ENCODE peak calls at places on chromosomes 5 and 9, in five cellular contexts. Q is fibroblast of the conjunctiva; O is central memory CD4-positive, alpha-beta T cell; D is hypothalamus; I is midbrain. T is an unnamed sample.

GRCh38 chr5:78586251-78586650 is 62.3 kb downstream of the LHFPL2 start:
- DNase-seq in Q (peak; percentile 77), O (no peak), D (no peak), I (no peak), T (no peak)

GRCh38 chr9:112041536-112042243 is 133.4 kb downstream of the SUSD1 start:
- DNase-seq in Q (peak; percentile 92), O (no peak), D (no peak), I (no peak), T (no peak)

GRCh38 chr9:36033788-36034187 is 2.9 kb upstream of the RECK start:
- DNase-seq in Q (no peak), O (no peak), D (no peak), I (no peak), T (no peak)

GRCh38 chr5:151924564-151925395 is at the start of gene GLRA1:
- DNase-seq in Q (no peak), O (peak; percentile 31), D (peak; percentile 22), I (peak; percentile 29), T (no peak)

GRCh38 chr5:66744040-66744439 is 147.8 kb downstream of the MAST4 start:
- DNase-seq in Q (no peak), O (no peak), D (no peak), I (no peak), T (no peak)

GRCh38 chr5:18314192-18314778 is 680.0 kb downstream of the TAF11L14 start:
- DNase-seq in Q (peak; percentile 6), O (no peak), D (no peak), I (peak; percentile 20), T (no peak)

GRCh38 chr5:178389796-178390195 is 157.2 kb upstream of the PHYKPL start:
- DNase-seq in Q (no peak), O (no peak), D (no peak), I (no peak), T (no peak)

GRCh38 chr9:133483611-133484010 is 4.7 kb upstream of the SLC2A6 start:
- DNase-seq in Q (no peak), O (no peak), D (no peak), I (no peak), T (no peak)

GRCh38 chr5:5658226-5658625 is 235.7 kb downstream of the ICE1 start:
- DNase-seq in Q (peak; percentile 3), O (no peak), D (no peak), I (no peak), T (no peak)

GRCh38 chr9:91486699-91487497 is 63.3 kb upstream of the NFIL3 start:
- DNase-seq in Q (no peak), O (no peak), D (no peak), I (no peak), T (no peak)

GRCh38 chr9:117763314-117763713 is 59.1 kb downstream of the TLR4 start:
- DNase-seq in Q (no peak), O (no peak), D (no peak), I (no peak), T (no peak)

GRCh38 chr5:13987843-13988464 is 43.5 kb upstream of the DNAH5 start:
- DNase-seq in Q (peak; percentile 58), O (no peak), D (peak; percentile 18), I (peak; percentile 14), T (peak; percentile 18)

GRCh38 chr9:88085481-88085880 is 52.8 kb downstream of the SPATA31C2 start:
- DNase-seq in Q (no peak), O (no peak), D (no peak), I (no peak), T (no peak)

GRCh38 chr5:109936996-109937395 is 247.3 kb downstream of the MAN2A1 start:
- DNase-seq in Q (no peak), O (no peak), D (no peak), I (no peak), T (no peak)

GRCh38 chr5:108788142-108788541 is 40.4 kb downstream of the FER start:
- DNase-seq in Q (no peak), O (no peak), D (peak; percentile 39), I (peak; percentile 43), T (peak; percentile 49)

GRCh38 chr5:180059326-180059725 is 12.2 kb downstream of the RNF130 start:
- DNase-seq in Q (no peak), O (no peak), D (no peak), I (no peak), T (no peak)

GRCh38 chr5:52989781-52990530 is 804 bp downstream of the ITGA2 start:
- DNase-seq in Q (no peak), O (peak; percentile 15), D (peak; percentile 52), I (peak; percentile 75), T (peak; percentile 26)

T was measured in C1 segment of cervical spinal cord.